ENCODE peak calls at places on chromosomes 1 and 21, in eight cellular contexts. A is lower leg skin, J is K562, K is heart left ventricle, N is transverse colon, O is suprapubic skin, T is A549, L is stomach. V is an unnamed sample.

GRCh38 chr1:78790174-78790573 is 140.5 kb downstream of the IFI44 start:
- DNase-seq in L (no peak), A (no peak), T (no peak), N (no peak), J (no peak), O (no peak), K (no peak), V (no peak)

GRCh38 chr1:207404849-207405525 is 49.1 kb upstream of the CR2 start:
- DNase-seq in J (peak), K (no peak), O (no peak), T (peak), N (no peak), L (no peak), A (no peak), V (no peak)

GRCh38 chr21:37655601-37656300 is 260.5 kb downstream of the KCNJ6 start:
- DNase-seq in J (no peak), T (no peak), L (no peak), K (no peak), A (no peak), O (no peak), N (no peak), V (no peak)

GRCh38 chr21:44391345-44392091 is 38.1 kb downstream of the TRPM2 start:
- DNase-seq in O (no peak), A (peak), T (no peak), N (peak), J (no peak), L (peak), K (peak), V (no peak)

GRCh38 chr1:24018611-24019580 is 38.8 kb upstream of the SRSF10 start:
- DNase-seq in J (peak), K (peak), A (peak), L (peak), T (peak), N (peak), O (peak), V (peak)

GRCh38 chr1:240695416-240695815 is 83.5 kb upstream of the GREM2 start:
- DNase-seq in N (no peak), A (no peak), J (no peak), T (no peak), O (no peak), K (no peak), L (no peak), V (no peak)

GRCh38 chr21:35002879-35003722 is 46.0 kb downstream of the RUNX1 start:
- DNase-seq in K (no peak), L (no peak), N (no peak), A (no peak), O (no peak), T (no peak), J (no peak), V (no peak)

GRCh38 chr1:100265562-100265930 is 470 bp upstream of the RTCA start:
- DNase-seq in T (peak), J (peak), N (peak), A (no peak), L (no peak), K (no peak), O (no peak), V (no peak)

GRCh38 chr1:165143437-165144065 is 213.0 kb downstream of the LMX1A start:
- DNase-seq in J (peak), L (peak), A (no peak), T (no peak), K (no peak), N (peak), O (no peak), V (no peak)

GRCh38 chr21:32572574-32573420 is 12.5 kb downstream of the TCP10L start:
- DNase-seq in O (no peak), L (peak), A (no peak), K (no peak), T (no peak), J (peak), N (peak), V (peak)

GRCh38 chr1:244076740-244077139 is 25.7 kb downstream of the ZBTB18 start:
- DNase-seq in A (no peak), O (no peak), N (no peak), L (no peak), T (no peak), J (no peak), K (no peak), V (no peak)

GRCh38 chr1:72635719-72636118 is 353.4 kb upstream of the NEGR1 start:
- DNase-seq in T (no peak), L (no peak), K (no peak), O (no peak), J (no peak), N (no peak), A (no peak), V (no peak)

GRCh38 chr1:22877980-22878379 is 94.7 kb downstream of the LACTBL1 start:
- DNase-seq in O (no peak), T (no peak), N (no peak), J (no peak), A (no peak), K (no peak), L (no peak), V (no peak)

GRCh38 chr21:39633043-39633442 is 20.3 kb downstream of the B3GALT5 start:
- DNase-seq in J (no peak), K (no peak), T (no peak), O (no peak), A (no peak), N (no peak), L (no peak), V (no peak)

GRCh38 chr1:99737016-99737415 is 29.4 kb downstream of the FRRS1 start:
- DNase-seq in K (peak), J (peak), L (no peak), A (no peak), O (no peak), T (peak), N (peak), V (no peak)

GRCh38 chr1:29822895-29823294 is 586.6 kb downstream of the PTPRU start:
- DNase-seq in N (no peak), T (no peak), L (peak), O (no peak), J (no peak), A (no peak), K (no peak), V (no peak)

GRCh38 chr1:152162826-152163463 is 3.9 kb upstream of the RPTN start:
- DNase-seq in N (no peak), T (peak), L (no peak), A (no peak), K (no peak), J (no peak), O (no peak), V (no peak)

GRCh38 chr21:16891821-16892220 is 621.0 kb upstream of the CXADR start:
- DNase-seq in L (no peak), K (no peak), N (no peak), J (no peak), A (no peak), T (peak), O (no peak), V (peak)

GRCh38 chr1:23354260-23354659 is 10.2 kb upstream of the HNRNPR start:
- DNase-seq in L (no peak), K (no peak), A (no peak), T (no peak), N (no peak), O (no peak), J (no peak), V (no peak)

GRCh38 chr1:75797606-75798216 is 1.0 kb downstream of the MSH4 start:
- DNase-seq in K (no peak), L (no peak), A (no peak), J (peak), O (no peak), T (no peak), N (no peak), V (no peak)

GRCh38 chr1:2499986-2500596 is 24.0 kb downstream of the PLCH2 start:
- DNase-seq in K (no peak), L (no peak), T (no peak), J (no peak), A (no peak), N (no peak), O (no peak), V (no peak)

GRCh38 chr21:26849428-26850115 is 4.4 kb upstream of the ADAMTS1 start:
- DNase-seq in N (no peak), O (no peak), L (no peak), K (peak), A (no peak), J (peak), T (peak), V (no peak)

GRCh38 chr1:63949965-63950364 is 176.1 kb downstream of the ROR1 start:
- DNase-seq in N (no peak), J (no peak), A (no peak), K (no peak), T (no peak), O (no peak), L (no peak), V (no peak)

GRCh38 chr21:33834801-33835500 is 80.7 kb downstream of the ATP5PO start:
- DNase-seq in L (no peak), K (no peak), N (no peak), J (no peak), T (no peak), O (no peak), A (no peak), V (no peak)

GRCh38 chr1:205286335-205286950 is 35.1 kb downstream of the NUAK2 start:
- DNase-seq in K (no peak), T (no peak), J (no peak), N (peak), A (no peak), L (peak), O (no peak), V (no peak)

GRCh38 chr1:94050675-94051074 is 70.3 kb downstream of the ABCA4 start:
- DNase-seq in T (no peak), L (no peak), A (no peak), N (no peak), J (no peak), K (no peak), O (no peak), V (no peak)

GRCh38 chr1:112722601-112723510 is 7.7 kb upstream of the PPM1J start:
- DNase-seq in N (no peak), J (no peak), K (no peak), O (peak), T (no peak), A (no peak), L (no peak), V (no peak)

GRCh38 chr21:34874689-34875513 is 174.2 kb downstream of the RUNX1 start:
- DNase-seq in A (no peak), O (no peak), N (no peak), J (no peak), T (no peak), L (no peak), K (no peak), V (no peak)

GRCh38 chr1:213934642-213935041 is 53.1 kb upstream of the PROX1 start:
- DNase-seq in T (no peak), N (no peak), J (no peak), A (no peak), K (peak), O (no peak), L (peak), V (peak)

GRCh38 chr1:214154596-214155261 is 126.2 kb upstream of the SMYD2 start:
- DNase-seq in A (no peak), L (no peak), N (no peak), K (no peak), T (no peak), J (no peak), O (no peak), V (no peak)

GRCh38 chr1:183023146-183023600 is at the start of gene LAMC1:
- DNase-seq in J (peak), T (peak), A (peak), O (peak), N (peak), K (peak), L (peak), V (peak)
- TF ChIP-seq POLR2A in J (no peak), T (peak), A (no peak), O (no peak), N (no peak), K (no peak), L (no peak), V (no peak)

GRCh38 chr1:154974808-154975408 is 427 bp downstream of the CKS1B start:
- DNase-seq in A (peak), J (peak), T (peak), L (peak), N (peak), O (peak), K (peak), V (peak)
- TF ChIP-seq POLR2A in A (no peak), J (peak), T (peak), L (no peak), N (peak), O (no peak), K (no peak), V (peak)

DNA sequence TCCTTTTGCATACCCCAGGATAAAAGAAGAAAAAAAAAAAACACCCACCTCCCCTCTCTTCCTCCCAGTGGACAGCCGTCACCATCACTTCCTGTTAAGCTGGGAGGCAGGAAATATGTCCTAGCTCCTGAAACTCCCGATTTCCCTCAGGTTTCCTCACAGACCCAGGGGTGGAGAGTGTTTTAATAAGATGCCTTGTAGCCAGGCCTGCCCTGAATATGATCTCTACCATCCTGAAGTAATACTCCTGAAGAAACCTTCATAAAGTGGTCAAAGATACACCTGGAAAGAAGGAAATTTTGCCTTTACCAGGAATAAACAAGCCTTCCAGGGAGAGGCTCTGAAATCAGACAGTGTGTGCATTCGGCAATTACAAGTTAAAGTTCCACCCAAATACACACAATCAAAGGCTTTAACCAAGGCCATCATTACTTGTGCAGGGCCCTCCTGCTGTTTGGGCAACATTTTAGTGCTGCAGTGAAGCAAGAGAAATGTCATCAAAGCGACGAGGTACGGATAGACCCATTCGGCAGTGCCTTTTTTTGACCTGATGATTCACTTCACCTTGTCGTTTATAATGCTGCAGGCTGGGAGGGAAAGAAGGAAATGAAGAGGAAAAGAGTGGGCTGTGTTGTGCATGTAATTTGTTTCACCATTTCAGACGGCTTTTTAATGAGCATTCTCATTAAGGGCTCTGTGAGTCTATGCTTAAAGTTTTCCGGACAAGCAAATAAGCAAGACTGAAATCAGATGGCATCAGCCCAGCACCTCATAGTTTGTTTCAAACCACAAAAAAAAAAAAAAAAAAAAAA is 41.0 kb upstream of the RASAL2 start:
- DNase-seq in N (peak), J (no peak), O (no peak), A (no peak), T (peak), K (peak), L (no peak), V (no peak)
- TF ChIP-seq POLR2A in N (no peak), J (no peak), O (no peak), A (no peak), T (no peak), K (no peak), L (no peak), V (no peak)

GRCh38 chr1:156659994-156660751 is 17.0 kb downstream of the NES start:
- DNase-seq in T (peak), O (peak), L (peak), J (peak), A (peak), N (peak), K (peak), V (peak)
- TF ChIP-seq POLR2A in T (peak), O (no peak), L (no peak), J (peak), A (no peak), N (peak), K (no peak), V (no peak)

GRCh38 chr1:44780583-44781121 is 5.3 kb downstream of the RPS8 start:
- DNase-seq in O (no peak), L (no peak), A (no peak), T (no peak), K (no peak), N (no peak), J (peak), V (no peak)
- TF ChIP-seq POLR2A in O (no peak), L (no peak), A (no peak), T (no peak), K (no peak), N (no peak), J (no peak), V (no peak)

V was measured in prostate gland.